ENCODE peak calls at places on chromosome 6, in nine cellular contexts. P is bronchial epithelial cell; K is EH; D is fibroblast of villous mesenchyme; Y is T-cell; W is nephron progenitor cell; T is lower lobe of right lung; Q is astrocyte; E is stimulated activated CD4-positive, alpha-beta T cell treated with anti-CD3 and anti-CD28 coated beads, Interleukin-2, amount 100 ng/mL, for 24 hours. L is an unnamed sample.

GRCh38 chr6:87714093-87714809 is 12.2 kb upstream of the AKIRIN2 start:
- DNase-seq in E (no peak), Q (peak), D (peak), P (peak), Y (no peak), W (no peak), K (peak), T (no peak), L (no peak)

GRCh38 chr6:85749236-85749635 is 106.5 kb upstream of the SYNCRIP start:
- DNase-seq in Y (no peak), E (no peak), W (no peak), P (no peak), Q (no peak), D (no peak), T (no peak), K (no peak), L (no peak)

GRCh38 chr6:97053643-97054411 is 129.3 kb downstream of the KLHL32 start:
- DNase-seq in W (no peak), E (no peak), D (peak), T (no peak), K (peak), Q (peak), P (peak), Y (no peak), L (peak)

GRCh38 chr6:16060039-16060438 is 68.8 kb upstream of the MYLIP start:
- DNase-seq in K (no peak), Q (no peak), D (no peak), P (no peak), W (no peak), E (no peak), T (no peak), Y (no peak), L (no peak)

GRCh38 chr6:134410531-134410930 is 92.6 kb upstream of the SGK1 start:
- DNase-seq in D (no peak), W (no peak), E (no peak), K (peak), Q (no peak), Y (no peak), T (no peak), P (no peak), L (no peak)

GRCh38 chr6:30748851-30749540 is 4.6 kb upstream of the IER3 start:
- DNase-seq in K (peak), P (peak), Y (no peak), D (no peak), Q (no peak), W (no peak), E (no peak), T (no peak), L (no peak)

GRCh38 chr6:43506171-43506570 is 4.0 kb downstream of the LRRC73 start:
- DNase-seq in Q (no peak), D (no peak), Y (no peak), T (no peak), W (no peak), E (no peak), P (no peak), K (no peak), L (no peak)

GRCh38 chr6:141977782-141978181 is 154.9 kb upstream of the GJE1 start:
- DNase-seq in T (no peak), Q (no peak), Y (no peak), D (no peak), E (no peak), W (no peak), P (no peak), K (no peak), L (no peak)

GRCh38 chr6:19549109-19549508 is 288.1 kb upstream of the ID4 start:
- DNase-seq in P (no peak), T (no peak), Y (no peak), K (peak), Q (no peak), W (no peak), E (no peak), D (no peak), L (no peak)

GRCh38 chr6:122730775-122731386 is 48.6 kb upstream of the FABP7 start:
- DNase-seq in P (peak), E (no peak), W (peak), D (peak), Y (no peak), K (peak), Q (no peak), T (no peak), L (peak)

GRCh38 chr6:41723178-41723935 is 12.1 kb downstream of the TFEB start:
- DNase-seq in E (no peak), D (peak), K (peak), Q (peak), Y (no peak), P (peak), W (peak), T (peak), L (peak)

GRCh38 chr6:121523628-121524027 is 88.2 kb downstream of the GJA1 start:
- DNase-seq in Q (peak), E (no peak), D (peak), T (no peak), K (peak), Y (no peak), P (no peak), W (no peak), L (peak)

GRCh38 chr6:155171747-155172191 is 92.0 kb upstream of the CLDN20 start:
- DNase-seq in D (no peak), P (no peak), W (no peak), E (no peak), T (no peak), Q (peak), K (peak), Y (no peak), L (no peak)